ENCODE peak calls at places on chromosomes 4 and X, in seven cellular contexts. W is activated CD4-positive, alpha-beta T cell treated with anti-CD3 and anti-CD28 coated beads, Interleukin-2, amount 50 U/mL, for 48 hours; U is HT1080; J is posterior cingulate gyrus; M is fibroblast of gingiva; L is stimulated activated CD4-positive, alpha-beta T cell treated with anti-CD3 and anti-CD28 coated beads, Interleukin-15, amount 100 ng/mL, for 24 hours; E is AG10803. K is an unnamed sample.

GRCh38 chrX:53685711-53686110 is 808 bp downstream of the HUWE1 start:
- DNase-seq in W (no peak), U (no peak), J (no peak), M (no peak), L (no peak), E (no peak), K (peak)

GRCh38 chr4:108173599-108174057 is 4.9 kb upstream of the LEF1 start:
- DNase-seq in W (no peak), U (no peak), J (no peak), M (no peak), L (no peak), E (no peak), K (no peak)

GRCh38 chrX:133215747-133216146 is 2.4 kb downstream of the TFDP3 start:
- DNase-seq in W (no peak), U (peak), J (no peak), M (no peak), L (peak), E (no peak), K (peak)

GRCh38 chr4:174260099-174260498 is 23.4 kb downstream of the FBXO8 start:
- DNase-seq in W (no peak), U (no peak), J (no peak), M (peak), L (no peak), E (peak), K (peak)

GRCh38 chr4:7414046-7414445 is 20.7 kb downstream of the PSAPL1 start:
- DNase-seq in W (no peak), U (no peak), J (peak), M (no peak), L (no peak), E (no peak), K (no peak)

GRCh38 chr4:68369474-68369805 is 19.6 kb upstream of the YTHDC1 start:
- DNase-seq in W (no peak), U (peak), J (no peak), M (no peak), L (no peak), E (peak), K (peak)

GRCh38 chrX:57313583-57314215 is 27.2 kb downstream of the FAAH2 start:
- DNase-seq in W (no peak), U (no peak), J (no peak), M (no peak), L (no peak), E (no peak), K (no peak)

GRCh38 chr4:138630666-138631065 is 384.9 kb upstream of the NOCT start:
- DNase-seq in W (no peak), U (no peak), J (no peak), M (no peak), L (no peak), E (no peak), K (no peak)

GRCh38 chr4:152516156-152516555 is 19.7 kb downstream of the FBXW7 start:
- DNase-seq in W (no peak), U (no peak), J (no peak), M (peak), L (no peak), E (peak), K (peak)

GRCh38 chr4:78669453-78669852 is 106.7 kb upstream of the BMP2K start:
- DNase-seq in W (no peak), U (no peak), J (no peak), M (no peak), L (no peak), E (no peak), K (no peak)

GRCh38 chr4:107780665-107781064 is 44.1 kb upstream of the SGMS2 start:
- DNase-seq in W (no peak), U (no peak), J (no peak), M (no peak), L (no peak), E (no peak), K (no peak)

GRCh38 chr4:111960241-111960667 is 185.0 kb upstream of the FAM241A start:
- DNase-seq in W (no peak), U (peak), J (no peak), M (peak), L (no peak), E (peak), K (peak)

GRCh38 chr4:122606364-122607043 is 14.4 kb downstream of the IL21 start:
- DNase-seq in W (no peak), U (no peak), J (no peak), M (no peak), L (no peak), E (no peak), K (no peak)

GRCh38 chr4:185018834-185019450 is 652 bp downstream of the HELT start:
- DNase-seq in W (no peak), U (no peak), J (no peak), M (no peak), L (no peak), E (no peak), K (no peak)

GRCh38 chr4:1347410-1347864 is 429 bp downstream of the UVSSA start:
- DNase-seq in W (peak), U (peak), J (peak), M (peak), L (peak), E (peak), K (peak)

GRCh38 chrX:41275661-41276609 is 58.0 kb upstream of the DDX3X start:
- DNase-seq in W (peak), U (peak), J (peak), M (peak), L (peak), E (peak), K (peak)

GRCh38 chr4:76198411-76199237 is 15.0 kb downstream of the SCARB2 start:
- DNase-seq in W (peak), U (peak), J (no peak), M (peak), L (peak), E (peak), K (peak)

GRCh38 chr4:4585012-4585670 is 43.3 kb upstream of the STX18 start:
- DNase-seq in W (no peak), U (no peak), J (no peak), M (peak), L (no peak), E (peak), K (peak)

GRCh38 chr4:158630893-158631292 is 40.8 kb downstream of the C4orf46 start:
- DNase-seq in W (no peak), U (peak), J (no peak), M (no peak), L (no peak), E (no peak), K (peak)

GRCh38 chr4:158161561-158162354 is 11.1 kb downstream of the GASK1B start:
- DNase-seq in W (no peak), U (peak), J (no peak), M (peak), L (no peak), E (peak), K (peak)

GRCh38 chrX:107659768-107660167 is 31.5 kb downstream of the PRPS1 start:
- DNase-seq in W (no peak), U (peak), J (no peak), M (peak), L (no peak), E (peak), K (peak)

GRCh38 chr4:25913056-25913850 is 767 bp upstream of the SMIM20 start:
- DNase-seq in W (peak), U (peak), J (peak), M (no peak), L (peak), E (peak), K (peak)

GRCh38 chr4:115042496-115042895 is 70.9 kb downstream of the NDST4 start:
- DNase-seq in W (no peak), U (no peak), J (no peak), M (no peak), L (no peak), E (no peak), K (peak)

GRCh38 chr4:38449506-38450174 is 214.4 kb upstream of the KLF3 start:
- DNase-seq in W (no peak), U (no peak), J (no peak), M (no peak), L (no peak), E (peak), K (peak)

GRCh38 chrX:40099046-40099968 is 1.5 kb upstream of the BCOR start:
- DNase-seq in W (peak), U (peak), J (no peak), M (no peak), L (peak), E (no peak), K (no peak)

GRCh38 chr4:48081196-48081595 is 52.9 kb downstream of the TXK start:
- DNase-seq in W (no peak), U (no peak), J (no peak), M (no peak), L (no peak), E (no peak), K (no peak)

K was measured in bronchial epithelial cell.